ENCODE peak calls at places on chromosomes 5 and 9, in six cellular contexts. One of them, this sample, is unnamed.

GRCh38 chr5:64347308-64347707 is 158.5 kb upstream of the RGS7BP start:
- DNase-seq in stimulated activated CD4-positive, alpha-beta T cell treated with anti-CD3 and anti-CD28 coated beads, Interleukin-1b, Interleukin-23, amount 100 ng/mL, for 4 hours: no peak
- DNase-seq in heart right ventricle: no peak
- DNase-seq in pancreas: no peak
- DNase-seq in GM12864: no peak
- DNase-seq in foreskin fibroblast: no peak
- DNase-seq in this sample: no peak

GRCh38 chr5:103829585-103829984 is 267.0 kb upstream of the NUDT12 start:
- DNase-seq in stimulated activated CD4-positive, alpha-beta T cell treated with anti-CD3 and anti-CD28 coated beads, Interleukin-1b, Interleukin-23, amount 100 ng/mL, for 4 hours: no peak
- DNase-seq in heart right ventricle: no peak
- DNase-seq in pancreas: no peak
- DNase-seq in GM12864: no peak
- DNase-seq in foreskin fibroblast: no peak
- DNase-seq in this sample: no peak

GRCh38 chr5:8843766-8844165 is 702.1 kb downstream of the SEMA5A start:
- DNase-seq in stimulated activated CD4-positive, alpha-beta T cell treated with anti-CD3 and anti-CD28 coated beads, Interleukin-1b, Interleukin-23, amount 100 ng/mL, for 4 hours: no peak
- DNase-seq in heart right ventricle: peak
- DNase-seq in pancreas: no peak
- DNase-seq in GM12864: no peak
- DNase-seq in foreskin fibroblast: peak
- DNase-seq in this sample: peak

GRCh38 chr5:78912085-78912771 is 72.9 kb downstream of the ARSB start:
- DNase-seq in stimulated activated CD4-positive, alpha-beta T cell treated with anti-CD3 and anti-CD28 coated beads, Interleukin-1b, Interleukin-23, amount 100 ng/mL, for 4 hours: no peak
- DNase-seq in heart right ventricle: no peak
- DNase-seq in pancreas: no peak
- DNase-seq in GM12864: no peak
- DNase-seq in foreskin fibroblast: no peak
- DNase-seq in this sample: no peak

GRCh38 chr5:141846031-141846430 is 32.2 kb downstream of the PCDH1 start:
- DNase-seq in stimulated activated CD4-positive, alpha-beta T cell treated with anti-CD3 and anti-CD28 coated beads, Interleukin-1b, Interleukin-23, amount 100 ng/mL, for 4 hours: no peak
- DNase-seq in heart right ventricle: no peak
- DNase-seq in pancreas: no peak
- DNase-seq in GM12864: no peak
- DNase-seq in foreskin fibroblast: peak
- DNase-seq in this sample: no peak

GRCh38 chr5:126855266-126855665 is 78.3 kb downstream of the LMNB1 start:
- DNase-seq in stimulated activated CD4-positive, alpha-beta T cell treated with anti-CD3 and anti-CD28 coated beads, Interleukin-1b, Interleukin-23, amount 100 ng/mL, for 4 hours: no peak
- DNase-seq in heart right ventricle: no peak
- DNase-seq in pancreas: no peak
- DNase-seq in GM12864: no peak
- DNase-seq in foreskin fibroblast: no peak
- DNase-seq in this sample: no peak

GRCh38 chr5:191036-191948 is at the start of gene LRRC14B:
- DNase-seq in stimulated activated CD4-positive, alpha-beta T cell treated with anti-CD3 and anti-CD28 coated beads, Interleukin-1b, Interleukin-23, amount 100 ng/mL, for 4 hours: no peak
- DNase-seq in heart right ventricle: peak
- DNase-seq in pancreas: peak
- DNase-seq in GM12864: no peak
- DNase-seq in foreskin fibroblast: no peak
- DNase-seq in this sample: no peak

GRCh38 chr9:801399-802071 is 40.0 kb upstream of the DMRT1 start:
- DNase-seq in stimulated activated CD4-positive, alpha-beta T cell treated with anti-CD3 and anti-CD28 coated beads, Interleukin-1b, Interleukin-23, amount 100 ng/mL, for 4 hours: no peak
- DNase-seq in heart right ventricle: no peak
- DNase-seq in pancreas: no peak
- DNase-seq in GM12864: no peak
- DNase-seq in foreskin fibroblast: peak
- DNase-seq in this sample: no peak

GRCh38 chr9:95813923-95814322 is 61.6 kb upstream of the ERCC6L2 start:
- DNase-seq in stimulated activated CD4-positive, alpha-beta T cell treated with anti-CD3 and anti-CD28 coated beads, Interleukin-1b, Interleukin-23, amount 100 ng/mL, for 4 hours: no peak
- DNase-seq in heart right ventricle: no peak
- DNase-seq in pancreas: no peak
- DNase-seq in GM12864: no peak
- DNase-seq in foreskin fibroblast: no peak
- DNase-seq in this sample: no peak

GRCh38 chr5:61275841-61276240 is 56.2 kb upstream of the ZSWIM6 start:
- DNase-seq in stimulated activated CD4-positive, alpha-beta T cell treated with anti-CD3 and anti-CD28 coated beads, Interleukin-1b, Interleukin-23, amount 100 ng/mL, for 4 hours: no peak
- DNase-seq in heart right ventricle: peak
- DNase-seq in pancreas: no peak
- DNase-seq in GM12864: no peak
- DNase-seq in foreskin fibroblast: peak
- DNase-seq in this sample: peak

GRCh38 chr5:10111575-10111974 is 138.1 kb downstream of the ATPSCKMT start:
- DNase-seq in stimulated activated CD4-positive, alpha-beta T cell treated with anti-CD3 and anti-CD28 coated beads, Interleukin-1b, Interleukin-23, amount 100 ng/mL, for 4 hours: no peak
- DNase-seq in heart right ventricle: no peak
- DNase-seq in pancreas: no peak
- DNase-seq in GM12864: no peak
- DNase-seq in foreskin fibroblast: peak
- DNase-seq in this sample: peak

GRCh38 chr9:75071530-75072122 is 16.3 kb downstream of the NMRK1 start:
- DNase-seq in stimulated activated CD4-positive, alpha-beta T cell treated with anti-CD3 and anti-CD28 coated beads, Interleukin-1b, Interleukin-23, amount 100 ng/mL, for 4 hours: peak
- DNase-seq in heart right ventricle: no peak
- DNase-seq in pancreas: no peak
- DNase-seq in GM12864: no peak
- DNase-seq in foreskin fibroblast: no peak
- DNase-seq in this sample: no peak

GRCh38 chr9:34650816-34651215 is 1.2 kb upstream of the IL11RA start:
- DNase-seq in stimulated activated CD4-positive, alpha-beta T cell treated with anti-CD3 and anti-CD28 coated beads, Interleukin-1b, Interleukin-23, amount 100 ng/mL, for 4 hours: no peak
- DNase-seq in heart right ventricle: no peak
- DNase-seq in pancreas: peak
- DNase-seq in GM12864: no peak
- DNase-seq in foreskin fibroblast: no peak
- DNase-seq in this sample: no peak

GRCh38 chr5:44048268-44048984 is 340.8 kb downstream of the FGF10 start:
- DNase-seq in stimulated activated CD4-positive, alpha-beta T cell treated with anti-CD3 and anti-CD28 coated beads, Interleukin-1b, Interleukin-23, amount 100 ng/mL, for 4 hours: no peak
- DNase-seq in heart right ventricle: no peak
- DNase-seq in pancreas: no peak
- DNase-seq in GM12864: no peak
- DNase-seq in foreskin fibroblast: peak
- DNase-seq in this sample: no peak

GRCh38 chr5:34658023-34658422 is 1.9 kb downstream of the RAI14 start:
- DNase-seq in stimulated activated CD4-positive, alpha-beta T cell treated with anti-CD3 and anti-CD28 coated beads, Interleukin-1b, Interleukin-23, amount 100 ng/mL, for 4 hours: no peak
- DNase-seq in heart right ventricle: no peak
- DNase-seq in pancreas: no peak
- DNase-seq in GM12864: no peak
- DNase-seq in foreskin fibroblast: peak
- DNase-seq in this sample: no peak

GRCh38 chr9:114851301-114851700 is 45.5 kb upstream of the TNFSF15 start:
- DNase-seq in stimulated activated CD4-positive, alpha-beta T cell treated with anti-CD3 and anti-CD28 coated beads, Interleukin-1b, Interleukin-23, amount 100 ng/mL, for 4 hours: no peak
- DNase-seq in heart right ventricle: no peak
- DNase-seq in pancreas: no peak
- DNase-seq in GM12864: no peak
- DNase-seq in foreskin fibroblast: no peak
- DNase-seq in this sample: no peak

GRCh38 chr5:61051267-61051666 is 106.3 kb downstream of the NDUFAF2 start:
- DNase-seq in stimulated activated CD4-positive, alpha-beta T cell treated with anti-CD3 and anti-CD28 coated beads, Interleukin-1b, Interleukin-23, amount 100 ng/mL, for 4 hours: no peak
- DNase-seq in heart right ventricle: no peak
- DNase-seq in pancreas: no peak
- DNase-seq in GM12864: no peak
- DNase-seq in foreskin fibroblast: peak
- DNase-seq in this sample: no peak

GRCh38 chr9:87002517-87002916 is 55.2 kb upstream of the GAS1 start:
- DNase-seq in stimulated activated CD4-positive, alpha-beta T cell treated with anti-CD3 and anti-CD28 coated beads, Interleukin-1b, Interleukin-23, amount 100 ng/mL, for 4 hours: no peak
- DNase-seq in heart right ventricle: no peak
- DNase-seq in pancreas: no peak
- DNase-seq in GM12864: no peak
- DNase-seq in foreskin fibroblast: no peak
- DNase-seq in this sample: no peak

GRCh38 chr5:115457985-115458384 is 86.6 kb downstream of the FEM1C start:
- DNase-seq in stimulated activated CD4-positive, alpha-beta T cell treated with anti-CD3 and anti-CD28 coated beads, Interleukin-1b, Interleukin-23, amount 100 ng/mL, for 4 hours: no peak
- DNase-seq in heart right ventricle: no peak
- DNase-seq in pancreas: peak
- DNase-seq in GM12864: no peak
- DNase-seq in foreskin fibroblast: no peak
- DNase-seq in this sample: peak

GRCh38 chr5:75469017-75469416 is 42.4 kb downstream of the CERT1 start:
- DNase-seq in stimulated activated CD4-positive, alpha-beta T cell treated with anti-CD3 and anti-CD28 coated beads, Interleukin-1b, Interleukin-23, amount 100 ng/mL, for 4 hours: no peak
- DNase-seq in heart right ventricle: no peak
- DNase-seq in pancreas: no peak
- DNase-seq in GM12864: no peak
- DNase-seq in foreskin fibroblast: no peak
- DNase-seq in this sample: no peak

GRCh38 chr5:153756540-153756939 is 266.1 kb downstream of the GRIA1 start:
- DNase-seq in stimulated activated CD4-positive, alpha-beta T cell treated with anti-CD3 and anti-CD28 coated beads, Interleukin-1b, Interleukin-23, amount 100 ng/mL, for 4 hours: no peak
- DNase-seq in heart right ventricle: no peak
- DNase-seq in pancreas: no peak
- DNase-seq in GM12864: no peak
- DNase-seq in foreskin fibroblast: no peak
- DNase-seq in this sample: no peak

GRCh38 chr9:76817489-76817888 is 53.3 kb downstream of the PCA3 start:
- DNase-seq in stimulated activated CD4-positive, alpha-beta T cell treated with anti-CD3 and anti-CD28 coated beads, Interleukin-1b, Interleukin-23, amount 100 ng/mL, for 4 hours: no peak
- DNase-seq in heart right ventricle: no peak
- DNase-seq in pancreas: no peak
- DNase-seq in GM12864: no peak
- DNase-seq in foreskin fibroblast: peak
- DNase-seq in this sample: peak

GRCh38 chr9:134290603-134291451 is 35.4 kb upstream of the RXRA start:
- DNase-seq in stimulated activated CD4-positive, alpha-beta T cell treated with anti-CD3 and anti-CD28 coated beads, Interleukin-1b, Interleukin-23, amount 100 ng/mL, for 4 hours: no peak
- DNase-seq in heart right ventricle: peak
- DNase-seq in pancreas: no peak
- DNase-seq in GM12864: no peak
- DNase-seq in foreskin fibroblast: no peak
- DNase-seq in this sample: no peak

GRCh38 chr5:78367318-78367991 is 7.0 kb downstream of the SCAMP1 start:
- DNase-seq in stimulated activated CD4-positive, alpha-beta T cell treated with anti-CD3 and anti-CD28 coated beads, Interleukin-1b, Interleukin-23, amount 100 ng/mL, for 4 hours: no peak
- DNase-seq in heart right ventricle: no peak
- DNase-seq in pancreas: no peak
- DNase-seq in GM12864: no peak
- DNase-seq in foreskin fibroblast: no peak
- DNase-seq in this sample: no peak

GRCh38 chr5:91875133-91875779 is 492.1 kb upstream of the ARRDC3 start:
- DNase-seq in stimulated activated CD4-positive, alpha-beta T cell treated with anti-CD3 and anti-CD28 coated beads, Interleukin-1b, Interleukin-23, amount 100 ng/mL, for 4 hours: no peak
- DNase-seq in heart right ventricle: no peak
- DNase-seq in pancreas: no peak
- DNase-seq in GM12864: no peak
- DNase-seq in foreskin fibroblast: no peak
- DNase-seq in this sample: no peak

GRCh38 chr9:82021198-82021597 is 32.6 kb downstream of the SPATA31D1 start:
- DNase-seq in stimulated activated CD4-positive, alpha-beta T cell treated with anti-CD3 and anti-CD28 coated beads, Interleukin-1b, Interleukin-23, amount 100 ng/mL, for 4 hours: no peak
- DNase-seq in heart right ventricle: no peak
- DNase-seq in pancreas: no peak
- DNase-seq in GM12864: no peak
- DNase-seq in foreskin fibroblast: peak
- DNase-seq in this sample: peak

GRCh38 chr9:122086873-122087272 is 6.2 kb downstream of the TTLL11 start:
- DNase-seq in stimulated activated CD4-positive, alpha-beta T cell treated with anti-CD3 and anti-CD28 coated beads, Interleukin-1b, Interleukin-23, amount 100 ng/mL, for 4 hours: no peak
- DNase-seq in heart right ventricle: no peak
- DNase-seq in pancreas: no peak
- DNase-seq in GM12864: no peak
- DNase-seq in foreskin fibroblast: no peak
- DNase-seq in this sample: no peak

GRCh38 chr9:114370985-114371335 is 16.8 kb downstream of the AKNA start:
- DNase-seq in stimulated activated CD4-positive, alpha-beta T cell treated with anti-CD3 and anti-CD28 coated beads, Interleukin-1b, Interleukin-23, amount 100 ng/mL, for 4 hours: no peak
- DNase-seq in heart right ventricle: no peak
- DNase-seq in pancreas: no peak
- DNase-seq in GM12864: no peak
- DNase-seq in foreskin fibroblast: no peak
- DNase-seq in this sample: no peak

GRCh38 chr9:122197882-122198281 is 30.9 kb downstream of the LHX6 start:
- DNase-seq in stimulated activated CD4-positive, alpha-beta T cell treated with anti-CD3 and anti-CD28 coated beads, Interleukin-1b, Interleukin-23, amount 100 ng/mL, for 4 hours: no peak
- DNase-seq in heart right ventricle: no peak
- DNase-seq in pancreas: no peak
- DNase-seq in GM12864: no peak
- DNase-seq in foreskin fibroblast: no peak
- DNase-seq in this sample: no peak